ENCODE peak calls at places on chromosomes 11 and 22, in nine cellular contexts. S, H, X, G, P, V, R, Z and I are unnamed samples. For H3K4me1 and H3K27me3, the result is how much of the 10 kb centered on the place peaks cover.

GRCh38 chr11:38226684-38227083 is 1628.6 kb upstream of the RAG2 start:
- DNase-seq in G (no peak), X (no peak), R (no peak), H (no peak), Z (no peak), V (no peak), S (no peak), P (no peak), I (no peak)

GRCh38 chr11:71342951-71343827 is 90.8 kb upstream of the SHANK2 start:
- DNase-seq in H (peak), X (no peak), R (no peak), Z (peak), V (no peak), P (peak), S (no peak), G (peak), I (peak)

GRCh38 chr11:33987975-33988580 is 63.5 kb upstream of the CAPRIN1 start:
- DNase-seq in Z (peak), R (no peak), G (peak), S (peak), H (no peak), X (peak), P (peak), V (peak), I (peak)

GRCh38 chr22:38549106-38549884 is 20.7 kb downstream of the DMC1 start:
- DNase-seq in H (no peak), X (no peak), Z (no peak), S (no peak), V (no peak), G (no peak), R (no peak), P (no peak), I (no peak)

GRCh38 chr11:77778549-77778948 is 42.0 kb downstream of the RSF1 start:
- DNase-seq in V (no peak), Z (no peak), G (no peak), R (no peak), H (no peak), X (no peak), S (no peak), P (no peak), I (no peak)

GRCh38 chr11:69215784-69216415 is 60.2 kb downstream of the SMIM38 start:
- DNase-seq in H (no peak), P (no peak), G (no peak), Z (no peak), V (no peak), S (no peak), R (no peak), X (no peak), I (no peak)

GRCh38 chr11:123384116-123384515 is 46.0 kb upstream of the GRAMD1B start:
- DNase-seq in V (no peak), G (no peak), S (no peak), P (no peak), X (no peak), Z (no peak), R (no peak), H (no peak), I (no peak)

GRCh38 chr11:2443881-2444300 is 423 bp downstream of the TRPM5 start:
- DNase-seq in V (no peak), X (no peak), P (peak), Z (no peak), R (no peak), G (peak), S (no peak), H (no peak), I (no peak)

GRCh38 chr11:57249384-57250319 is 12.6 kb upstream of the APLNR start:
- DNase-seq in X (peak), G (peak), Z (peak), V (peak), S (peak), R (no peak), P (peak), H (no peak), I (peak)

GRCh38 chr11:19370100-19370861 is 129.5 kb upstream of the E2F8 start:
- DNase-seq in S (peak), V (peak), R (no peak), X (peak), H (no peak), P (peak), G (no peak), Z (peak), I (peak)

GRCh38 chr11:2215230-2215560 is 43.6 kb upstream of the TH start:
- DNase-seq in V (no peak), X (no peak), S (no peak), Z (no peak), G (no peak), P (no peak), R (no peak), H (no peak), I (no peak)

GRCh38 chr22:46929046-46929688 is 166.7 kb downstream of the TBC1D22A start:
- DNase-seq in Z (no peak), H (no peak), P (no peak), R (no peak), X (no peak), S (no peak), V (no peak), G (no peak), I (no peak)

GRCh38 chr11:66983275-66983924 is 8.3 kb downstream of the C11orf86 start:
- DNase-seq in P (no peak), V (no peak), S (no peak), X (no peak), Z (no peak), R (no peak), H (no peak), G (no peak), I (no peak)

GRCh38 chr11:68998390-68998911 is 14.6 kb downstream of the MRGPRF start:
- DNase-seq in S (no peak), X (no peak), P (no peak), H (no peak), V (no peak), G (peak), Z (no peak), R (no peak), I (peak)

GRCh38 chr22:31943206-31943975 is 944 bp upstream of the YWHAH start:
- DNase-seq in V (no peak), Z (no peak), S (no peak), H (no peak), P (peak), X (no peak), G (peak), R (no peak), I (no peak)

GRCh38 chr11:134527382-134528243 is 115.6 kb upstream of the B3GAT1 start:
- DNase-seq in G (peak), V (no peak), Z (peak), H (no peak), R (no peak), X (no peak), S (no peak), P (no peak), I (no peak)

GRCh38 chr11:125950696-125951645 is 5.1 kb downstream of the VSIG10L2 start:
- DNase-seq in Z (peak), S (peak), R (no peak), G (peak), X (no peak), V (peak), H (no peak), P (peak), I (peak)

GRCh38 chr11:14611939-14612338 is 31.7 kb upstream of the PDE3B start:
- DNase-seq in V (no peak), Z (no peak), S (no peak), P (no peak), G (no peak), X (no peak), H (no peak), R (no peak), I (no peak)

DNA sequence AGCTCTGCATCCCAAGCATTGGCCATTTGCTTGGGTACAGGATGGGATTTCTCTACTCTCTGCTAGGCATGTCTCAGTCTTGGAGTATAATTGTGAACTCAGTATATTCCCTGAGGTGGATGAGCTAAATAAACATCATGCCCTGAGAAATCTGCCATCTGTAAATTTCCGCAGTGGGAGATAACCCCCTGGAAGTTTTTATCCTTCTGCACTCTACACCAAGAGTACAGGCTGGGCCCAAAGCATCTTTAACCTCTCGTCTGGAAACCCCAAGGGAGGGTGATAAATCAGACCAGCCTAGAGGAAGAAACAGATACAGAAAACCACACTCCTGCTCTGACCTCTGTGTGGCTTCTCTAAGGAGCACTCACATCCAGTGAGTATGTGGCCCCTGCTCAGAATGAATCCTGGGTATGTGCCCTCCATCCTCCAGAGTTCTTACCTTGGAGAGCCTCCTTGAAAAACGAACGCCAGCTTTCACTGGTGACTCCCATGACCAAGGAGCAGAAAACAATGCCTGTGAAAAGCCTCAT is 1.1 kb downstream of the SAA4 start:
- DNase-seq in R (no peak), V (no peak), H (no peak), X (no peak), S (no peak), Z (no peak), G (no peak), P (no peak), I (no peak)
- TF ChIP-seq POLR2A in R (no peak), V (no peak), H (no peak), X (no peak), S (no peak), Z (no peak), G (no peak), P (no peak), I (no peak)

DNA sequence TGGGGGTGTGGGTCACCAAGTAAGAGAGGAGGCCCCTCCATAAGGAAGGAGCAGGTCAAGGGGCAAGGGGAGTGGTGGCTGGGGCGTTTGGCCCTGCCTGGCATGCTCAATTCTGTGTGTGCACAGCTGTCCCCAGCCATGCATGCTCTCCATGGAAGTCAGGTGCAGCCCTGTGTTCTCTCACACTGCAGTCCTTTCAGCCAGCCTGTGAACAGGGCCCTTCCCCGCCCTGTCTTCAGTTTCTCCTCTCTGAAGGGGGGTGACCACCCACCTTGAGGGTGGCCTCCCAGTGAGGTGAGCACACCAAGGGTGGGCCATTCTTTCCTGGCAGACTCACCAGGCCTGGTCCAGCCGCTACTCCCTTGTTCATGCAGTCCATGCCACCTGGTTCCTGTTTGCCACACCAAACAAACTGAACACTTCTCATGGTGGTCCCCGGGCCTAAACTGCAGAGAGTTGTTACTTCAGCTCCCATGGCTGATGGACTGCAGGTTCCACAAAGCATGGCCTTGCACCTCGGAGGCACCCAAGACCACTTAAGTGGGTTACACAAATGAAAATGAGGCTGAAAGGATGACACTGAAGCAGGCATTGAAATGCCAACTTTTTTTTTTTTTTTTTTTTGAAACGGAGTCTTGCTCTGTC is 1.7 kb upstream of the CHCHD10 start:
- DNase-seq in G (no peak), S (no peak), H (no peak), X (no peak), V (no peak), R (no peak), P (no peak), Z (no peak), I (no peak)
- H3K4me1 ChIP-seq in G (half or more), S (under half), H (under half), X (under half), V (under half), R (half or more), P (under half), Z (under half), I (under half)

GRCh38 chr11:111494040-111494439 is 18.1 kb downstream of the BTG4 start:
- DNase-seq in S (no peak), G (no peak), X (no peak), H (no peak), V (no peak), R (no peak), P (no peak), Z (no peak), I (no peak)

DNA sequence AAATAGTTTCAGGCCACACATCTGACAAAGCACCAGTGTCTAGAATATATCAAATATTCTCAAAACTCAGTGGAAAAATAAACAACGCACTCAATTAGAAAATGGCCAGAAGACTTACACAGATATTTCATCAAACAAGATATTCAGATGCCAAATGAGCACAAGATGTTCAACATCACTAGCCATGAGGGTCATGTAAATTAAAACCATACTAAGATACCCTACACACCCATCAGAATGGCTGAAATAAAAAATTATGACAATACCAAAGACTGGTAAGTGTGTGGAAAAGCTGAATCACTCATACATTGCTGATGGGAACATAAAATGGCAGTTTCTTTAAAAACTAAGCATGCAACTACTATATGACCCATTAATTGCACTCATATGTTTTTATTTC is 21.7 kb downstream of the BTG4 start:
- DNase-seq in S (no peak), X (no peak), G (no peak), R (no peak), Z (no peak), V (no peak), H (no peak), P (no peak), I (no peak)
- H3K27me3 ChIP-seq in S (under half), X (under half), G (under half), R (under half), Z (under half), V (under half), H (under half), P (under half), I (under half)

DNA sequence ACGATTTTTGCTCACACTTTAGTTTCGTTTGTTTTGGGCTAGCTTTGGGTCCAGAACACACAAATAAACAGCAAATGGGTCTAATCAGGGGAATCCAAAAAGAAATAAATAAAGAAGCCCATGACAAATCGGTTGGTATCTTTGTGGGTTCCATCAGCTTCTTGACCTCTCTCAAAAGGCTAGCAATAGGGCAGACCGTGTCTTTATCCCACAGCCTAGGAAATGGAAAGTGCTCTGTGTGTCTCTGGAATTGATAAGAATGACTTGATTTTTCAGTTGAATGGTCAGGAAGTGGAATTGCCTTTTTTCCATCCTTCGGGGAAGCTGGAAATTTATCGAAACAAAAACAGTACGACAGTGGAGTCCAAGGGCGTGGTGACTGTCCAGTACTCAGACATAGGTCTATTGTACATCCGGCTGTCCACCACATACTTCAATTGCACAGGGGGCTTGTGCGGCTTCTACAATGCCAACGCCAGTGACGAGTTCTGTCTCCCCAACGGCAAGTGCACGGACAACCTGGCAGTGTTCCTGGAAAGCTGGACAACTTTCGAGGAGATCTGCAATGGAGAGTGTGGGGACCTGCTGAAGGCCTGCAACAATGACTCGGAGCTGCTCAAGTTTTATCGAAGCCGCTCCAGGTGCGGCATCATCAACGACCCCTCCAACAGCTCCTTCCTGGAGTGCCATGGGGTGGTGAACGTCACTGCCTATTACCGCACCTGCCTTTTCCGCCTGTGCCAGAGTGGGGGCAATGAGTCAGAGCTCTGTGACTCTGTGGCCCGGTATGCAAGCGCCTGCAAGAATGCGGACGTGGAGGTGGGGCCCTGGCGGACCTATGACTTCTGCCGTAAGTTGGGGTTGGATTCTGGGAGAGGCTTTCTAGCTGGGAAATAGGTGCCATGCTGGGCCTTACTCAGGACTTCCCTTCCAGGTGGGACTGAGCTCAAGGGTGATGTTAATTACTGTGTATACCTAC is 28.6 kb downstream of the TECTA start:
- DNase-seq in X (no peak), H (no peak), P (no peak), R (no peak), Z (no peak), G (no peak), V (no peak), S (no peak), I (no peak)
- TF ChIP-seq POLR2A in X (no peak), H (no peak), P (no peak), R (no peak), Z (no peak), G (no peak), V (no peak), S (no peak), I (no peak)

GRCh38 chr11:35751664-35752061 is 89.1 kb downstream of the TRIM44 start:
- DNase-seq in R (no peak), S (no peak), Z (no peak), H (no peak), P (no peak), V (no peak), X (no peak), G (no peak), I (no peak)
- H3K4me1 ChIP-seq in R (under half), S (under half), Z (under half), H (under half), P (under half), V (under half), X (under half), G (under half), I (under half)

GRCh38 chr22:48555606-48556005 is 1272.1 kb downstream of the BRD1 start:
- DNase-seq in Z (no peak), X (no peak), R (no peak), S (no peak), H (no peak), V (no peak), P (no peak), G (no peak), I (no peak)

GRCh38 chr22:48554893-48555552 is 1272.7 kb downstream of the BRD1 start:
- DNase-seq in X (no peak), P (no peak), R (no peak), V (no peak), S (no peak), H (no peak), G (no peak), Z (no peak), I (no peak)

GRCh38 chr22:48551716-48552268 is 1275.9 kb downstream of the BRD1 start:
- DNase-seq in S (no peak), Z (no peak), X (no peak), V (no peak), R (no peak), H (no peak), P (no peak), G (no peak), I (no peak)

GRCh38 chr22:48553119-48553518 is 1274.6 kb downstream of the BRD1 start:
- DNase-seq in G (no peak), H (no peak), X (no peak), P (no peak), V (no peak), Z (no peak), R (no peak), S (no peak), I (no peak)

GRCh38 chr22:48553694-48554308 is 1273.9 kb downstream of the BRD1 start:
- DNase-seq in X (no peak), R (no peak), V (no peak), G (no peak), Z (no peak), P (no peak), H (no peak), S (no peak), I (no peak)
- H3K27me3 ChIP-seq in X (under half), R (half or more), V (under half), G (under half), Z (under half), P (under half), H (under half), S (under half), I (under half)